ENCODE peak calls at places on chromosomes 4 and X, in ten cellular contexts. J is osteoblast; S is cardiac muscle cell; B is CD4-positive, alpha-beta memory T cell; R is uterus; U is lower leg skin; I is mucosa of descending colon; A is thoracic aorta; X is fibroblast of the aortic adventitia; G is fibroblast of mammary gland. H is an unnamed sample.

GRCh38 chrX:24282381-24283121 is 31.3 kb downstream of the SUPT20HL2 start:
- DNase-seq in J (no peak), S (peak), B (no peak), R (no peak), U (no peak), I (no peak), A (no peak), X (peak), G (peak), H (no peak)

GRCh38 chr4:56860781-56861180 is 39.3 kb upstream of the SPINK2 start:
- DNase-seq in J (no peak), S (no peak), B (no peak), R (no peak), U (no peak), I (no peak), A (no peak), X (no peak), G (no peak), H (no peak)

GRCh38 chrX:46456125-46456922 is 88.9 kb downstream of the ZNF674 start:
- DNase-seq in J (no peak), S (no peak), B (no peak), R (no peak), U (no peak), I (no peak), A (no peak), X (no peak), G (no peak), H (no peak)

GRCh38 chrX:154441984-154442707 is 1.8 kb upstream of the FAM50A start:
- DNase-seq in J (peak), S (no peak), B (no peak), R (no peak), U (no peak), I (no peak), A (no peak), X (no peak), G (no peak), H (peak)

GRCh38 chr4:176547005-176547404 is 227.2 kb downstream of the SPCS3 start:
- DNase-seq in J (no peak), S (no peak), B (no peak), R (no peak), U (no peak), I (no peak), A (no peak), X (peak), G (peak), H (no peak)

GRCh38 chrX:120514236-120514635 is 45.1 kb upstream of the LAMP2 start:
- DNase-seq in J (peak), S (no peak), B (no peak), R (no peak), U (no peak), I (no peak), A (no peak), X (peak), G (peak), H (no peak)

GRCh38 chr4:29372971-29373370 is 1347.2 kb upstream of the PCDH7 start:
- DNase-seq in J (no peak), S (no peak), B (no peak), R (no peak), U (no peak), I (no peak), A (no peak), X (no peak), G (no peak), H (no peak)

GRCh38 chr4:183471960-183472708 is 27.7 kb downstream of the CDKN2AIP start:
- DNase-seq in J (peak), S (peak), B (peak), R (peak), U (peak), I (peak), A (peak), X (peak), G (peak), H (peak)

GRCh38 chr4:102416765-102417164 is 71.5 kb upstream of the SLC39A8 start:
- DNase-seq in J (no peak), S (no peak), B (no peak), R (no peak), U (no peak), I (no peak), A (no peak), X (no peak), G (no peak), H (no peak)

DNA sequence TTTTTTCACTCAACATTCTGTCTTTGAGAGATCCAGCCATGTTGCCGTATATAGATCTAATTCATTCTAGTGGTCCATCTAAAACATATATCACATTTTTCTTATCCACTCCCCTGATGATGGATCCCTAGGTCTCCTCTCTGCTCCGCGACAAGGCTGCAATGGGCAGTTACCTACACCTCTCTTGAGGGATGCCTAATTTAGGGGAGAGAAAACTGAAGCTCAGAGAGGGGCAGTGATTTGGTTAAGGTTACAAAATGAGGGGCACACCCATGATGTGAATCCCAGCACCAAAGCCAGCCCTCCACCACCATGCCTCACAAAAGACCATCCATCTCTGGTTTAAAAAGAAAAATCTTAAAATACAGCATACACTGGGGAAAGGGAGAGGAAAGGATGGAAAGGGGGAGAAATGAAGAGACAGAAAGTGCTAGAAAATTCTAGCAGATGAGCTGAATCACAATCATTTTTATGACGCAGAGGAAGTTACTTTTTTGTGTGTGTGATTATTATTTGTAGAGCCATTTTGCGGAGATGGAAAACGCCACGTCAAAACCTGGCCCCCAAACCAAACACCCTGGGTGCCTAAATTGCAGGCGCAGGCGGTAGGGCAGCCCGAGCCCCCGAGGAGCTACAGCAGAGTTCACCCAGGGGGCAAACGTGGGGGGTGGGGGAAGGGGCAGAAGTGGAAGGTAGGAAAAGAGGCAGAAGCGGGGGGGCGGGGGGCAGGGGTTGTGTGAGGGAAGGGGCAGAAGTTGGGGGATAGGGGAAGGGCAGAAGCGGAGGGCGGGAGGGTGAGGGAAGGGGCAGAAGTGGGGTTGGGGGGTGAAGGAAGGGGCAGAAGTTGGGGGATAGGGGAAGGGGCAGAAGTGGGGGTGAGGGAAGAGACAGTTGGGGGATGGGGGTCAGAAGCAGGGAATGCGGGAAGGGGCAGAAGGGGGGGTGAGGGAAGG is 1.3 kb upstream of the TSPYL2 start:
- DNase-seq in J (peak), S (no peak), B (no peak), R (no peak), U (no peak), I (no peak), A (no peak), X (peak), G (peak), H (peak)
- H3K4me3 ChIP-seq in J (peak), S (peak), B (no peak), R (peak), U (no peak), I (no peak), A (peak), X (peak), G (peak), H (no peak)

DNA sequence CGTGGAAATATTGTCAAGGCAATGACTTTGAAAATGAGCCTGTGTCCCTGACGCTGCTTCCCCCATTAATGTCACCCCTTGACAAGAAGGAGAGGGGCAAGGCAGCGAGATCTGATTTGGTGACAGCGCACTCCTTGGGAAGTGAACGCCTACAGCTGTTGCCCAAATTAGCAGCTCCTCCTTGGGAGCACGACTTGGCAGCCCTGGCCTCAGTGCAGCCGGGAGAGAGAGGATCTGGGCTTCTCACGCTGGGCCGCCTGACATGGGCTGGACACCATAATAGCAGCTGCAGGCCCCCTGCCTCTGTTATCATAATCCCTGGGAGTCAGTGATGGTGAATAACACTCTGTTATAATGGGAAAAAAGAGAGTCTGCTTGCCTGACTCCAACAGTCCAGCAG is 73.5 kb downstream of the PSAPL1 start:
- DNase-seq in J (no peak), S (peak), B (no peak), R (peak), U (no peak), I (no peak), A (no peak), X (no peak), G (no peak), H (no peak)
- H3K4me3 ChIP-seq in J (no peak), S (no peak), B (no peak), R (no peak), U (no peak), I (no peak), A (no peak), X (no peak), G (no peak), H (no peak)

GRCh38 chr4:140567722-140568121 is 1.0 kb downstream of the UCP1 start:
- DNase-seq in J (no peak), S (peak), B (no peak), R (no peak), U (no peak), I (peak), A (no peak), X (peak), G (no peak), H (no peak)
- H3K4me3 ChIP-seq in J (no peak), S (no peak), B (no peak), R (no peak), U (no peak), I (no peak), A (peak), X (peak), G (no peak), H (no peak)

GRCh38 chr4:663046-663437 is 11.0 kb downstream of the ATP5ME start:
- DNase-seq in J (peak), S (no peak), B (no peak), R (no peak), U (no peak), I (peak), A (no peak), X (no peak), G (no peak), H (no peak)
- H3K4me3 ChIP-seq in J (no peak), S (peak), B (peak), R (peak), U (no peak), I (no peak), A (peak), X (no peak), G (no peak), H (peak)

GRCh38 chr4:21304061-21304541 is 603.8 kb downstream of the PACRGL start:
- DNase-seq in J (no peak), S (peak), B (no peak), R (no peak), U (no peak), I (no peak), A (no peak), X (no peak), G (no peak), H (no peak)
- H3K4me3 ChIP-seq in J (no peak), S (peak), B (no peak), R (peak), U (no peak), I (no peak), A (no peak), X (no peak), G (no peak), H (no peak)

GRCh38 chr4:373062-373839 is 35.6 kb downstream of the ZNF141 start:
- DNase-seq in J (no peak), S (no peak), B (no peak), R (no peak), U (no peak), I (no peak), A (no peak), X (no peak), G (no peak), H (no peak)
- H3K4me3 ChIP-seq in J (no peak), S (no peak), B (peak), R (no peak), U (no peak), I (no peak), A (peak), X (no peak), G (no peak), H (no peak)

DNA sequence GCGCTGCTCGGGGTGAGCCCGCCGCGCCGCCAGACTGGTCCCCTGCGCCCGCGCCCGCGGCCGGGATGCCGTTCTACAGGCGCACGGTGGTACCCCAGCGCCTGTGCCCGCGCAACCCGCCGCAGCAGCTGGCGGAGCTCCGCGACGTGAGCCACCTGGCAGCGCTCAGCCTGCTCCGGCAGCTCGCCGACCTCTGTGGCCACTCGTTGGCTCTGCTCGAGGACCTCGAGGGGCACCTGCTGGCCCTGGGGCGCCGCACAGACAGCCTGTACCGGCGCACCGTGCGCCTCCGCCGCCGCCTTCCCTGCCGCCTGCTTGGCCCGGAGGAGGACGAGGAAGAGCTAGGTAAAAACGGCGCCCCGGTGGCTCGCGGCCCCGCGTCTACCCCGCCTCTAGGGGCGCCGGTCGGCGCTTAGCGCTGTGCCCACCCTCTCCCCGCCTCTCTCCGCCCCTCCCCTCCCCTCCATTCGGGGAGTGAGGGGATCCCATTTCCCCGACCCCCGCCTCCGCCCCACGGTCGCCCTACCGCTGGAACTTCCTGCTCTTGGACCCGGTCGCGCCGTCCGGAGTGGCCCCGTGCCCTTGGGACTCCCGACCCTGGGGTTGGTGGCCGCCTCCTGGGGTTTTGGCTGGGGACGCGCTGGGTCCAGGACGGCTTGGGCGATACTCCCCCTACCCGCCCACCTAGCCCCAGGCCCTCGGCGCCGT is 532 bp downstream of the NHSL2 start:
- DNase-seq in J (no peak), S (peak), B (peak), R (peak), U (no peak), I (peak), A (no peak), X (no peak), G (no peak), H (no peak)
- H3K4me3 ChIP-seq in J (peak), S (peak), B (no peak), R (peak), U (peak), I (no peak), A (peak), X (peak), G (peak), H (peak)

H was measured in spleen.